ENCODE peak calls at places on chromosomes 11 and 22, in eight cellular contexts. One of them, this sample, is unnamed.

GRCh38 chr22:30423296-30423958 is 2.1 kb upstream of the MTFP1 start:
- DNase-seq in IMR-90: no peak
- DNase-seq in SK-N-SH: no peak
- DNase-seq in K562: no peak
- DNase-seq in HepG2: no peak
- DNase-seq in H1: no peak
- DNase-seq in GM12878: no peak
- DNase-seq in A549: no peak
- DNase-seq in this sample: no peak

GRCh38 chr11:69292221-69292648 is 1.7 kb upstream of the MYEOV start:
- DNase-seq in GM12878: no peak
- DNase-seq in HepG2: no peak
- DNase-seq in IMR-90: no peak
- DNase-seq in A549: no peak
- DNase-seq in H1: peak; percentile 84
- DNase-seq in SK-N-SH: no peak
- DNase-seq in K562: peak; percentile 66
- DNase-seq in this sample: no peak

GRCh38 chr11:8807544-8808225 is 103.3 kb upstream of the AKIP1 start:
- DNase-seq in H1: no peak
- DNase-seq in K562: no peak
- DNase-seq in HepG2: no peak
- DNase-seq in IMR-90: peak; percentile 93
- DNase-seq in SK-N-SH: no peak
- DNase-seq in GM12878: no peak
- DNase-seq in A549: no peak
- DNase-seq in this sample: no peak

GRCh38 chr11:74341926-74342325 is 30.5 kb upstream of the P4HA3 start:
- DNase-seq in A549: no peak
- DNase-seq in HepG2: no peak
- DNase-seq in GM12878: no peak
- DNase-seq in H1: no peak
- DNase-seq in SK-N-SH: no peak
- DNase-seq in K562: no peak
- DNase-seq in IMR-90: no peak
- DNase-seq in this sample: no peak

GRCh38 chr11:19938051-19938856 is 222.0 kb downstream of the DBX1 start:
- DNase-seq in K562: peak; percentile 75
- DNase-seq in A549: peak; percentile 69
- DNase-seq in GM12878: no peak
- DNase-seq in HepG2: peak; percentile 40
- DNase-seq in SK-N-SH: peak; percentile 77
- DNase-seq in H1: peak; percentile 79
- DNase-seq in IMR-90: peak; percentile 54
- DNase-seq in this sample: peak; percentile 36

GRCh38 chr22:19082101-19082500 is 40.1 kb downstream of the DGCR2 start:
- DNase-seq in A549: no peak
- DNase-seq in HepG2: no peak
- DNase-seq in IMR-90: no peak
- DNase-seq in K562: no peak
- DNase-seq in SK-N-SH: no peak
- DNase-seq in H1: no peak
- DNase-seq in GM12878: no peak
- DNase-seq in this sample: no peak

GRCh38 chr22:23779731-23780130 is 7.0 kb upstream of the SMARCB1 start:
- DNase-seq in H1: no peak
- DNase-seq in A549: no peak
- DNase-seq in K562: no peak
- DNase-seq in IMR-90: no peak
- DNase-seq in GM12878: no peak
- DNase-seq in SK-N-SH: no peak
- DNase-seq in HepG2: no peak
- DNase-seq in this sample: no peak

GRCh38 chr11:64059339-64060176 is 23.8 kb downstream of the FLRT1 start:
- DNase-seq in IMR-90: no peak
- DNase-seq in A549: no peak
- DNase-seq in K562: no peak
- DNase-seq in SK-N-SH: no peak
- DNase-seq in HepG2: no peak
- DNase-seq in H1: peak; percentile 69
- DNase-seq in GM12878: no peak
- DNase-seq in this sample: no peak

GRCh38 chr22:20904008-20904979 is 12.9 kb upstream of the CRKL start:
- DNase-seq in IMR-90: peak; percentile 99
- DNase-seq in A549: peak; percentile 48
- DNase-seq in SK-N-SH: no peak
- DNase-seq in H1: no peak
- DNase-seq in HepG2: peak; percentile 67
- DNase-seq in GM12878: no peak
- DNase-seq in K562: peak; percentile 54
- DNase-seq in this sample: peak; percentile 22

GRCh38 chr11:67300256-67300755 is 3.0 kb upstream of the SSH3 start:
- DNase-seq in HepG2: no peak
- DNase-seq in H1: no peak
- DNase-seq in K562: no peak
- DNase-seq in IMR-90: no peak
- DNase-seq in GM12878: no peak
- DNase-seq in A549: no peak
- DNase-seq in SK-N-SH: no peak
- DNase-seq in this sample: no peak

GRCh38 chr11:2538951-2539735 is 94.3 kb downstream of the KCNQ1 start:
- DNase-seq in SK-N-SH: no peak
- DNase-seq in IMR-90: no peak
- DNase-seq in HepG2: no peak
- DNase-seq in K562: no peak
- DNase-seq in A549: no peak
- DNase-seq in H1: no peak
- DNase-seq in GM12878: no peak
- DNase-seq in this sample: no peak

GRCh38 chr11:78905756-78906155 is 331.1 kb upstream of the NARS2 start:
- DNase-seq in K562: no peak
- DNase-seq in IMR-90: no peak
- DNase-seq in SK-N-SH: no peak
- DNase-seq in A549: no peak
- DNase-seq in HepG2: no peak
- DNase-seq in GM12878: no peak
- DNase-seq in H1: no peak
- DNase-seq in this sample: no peak

DNA sequence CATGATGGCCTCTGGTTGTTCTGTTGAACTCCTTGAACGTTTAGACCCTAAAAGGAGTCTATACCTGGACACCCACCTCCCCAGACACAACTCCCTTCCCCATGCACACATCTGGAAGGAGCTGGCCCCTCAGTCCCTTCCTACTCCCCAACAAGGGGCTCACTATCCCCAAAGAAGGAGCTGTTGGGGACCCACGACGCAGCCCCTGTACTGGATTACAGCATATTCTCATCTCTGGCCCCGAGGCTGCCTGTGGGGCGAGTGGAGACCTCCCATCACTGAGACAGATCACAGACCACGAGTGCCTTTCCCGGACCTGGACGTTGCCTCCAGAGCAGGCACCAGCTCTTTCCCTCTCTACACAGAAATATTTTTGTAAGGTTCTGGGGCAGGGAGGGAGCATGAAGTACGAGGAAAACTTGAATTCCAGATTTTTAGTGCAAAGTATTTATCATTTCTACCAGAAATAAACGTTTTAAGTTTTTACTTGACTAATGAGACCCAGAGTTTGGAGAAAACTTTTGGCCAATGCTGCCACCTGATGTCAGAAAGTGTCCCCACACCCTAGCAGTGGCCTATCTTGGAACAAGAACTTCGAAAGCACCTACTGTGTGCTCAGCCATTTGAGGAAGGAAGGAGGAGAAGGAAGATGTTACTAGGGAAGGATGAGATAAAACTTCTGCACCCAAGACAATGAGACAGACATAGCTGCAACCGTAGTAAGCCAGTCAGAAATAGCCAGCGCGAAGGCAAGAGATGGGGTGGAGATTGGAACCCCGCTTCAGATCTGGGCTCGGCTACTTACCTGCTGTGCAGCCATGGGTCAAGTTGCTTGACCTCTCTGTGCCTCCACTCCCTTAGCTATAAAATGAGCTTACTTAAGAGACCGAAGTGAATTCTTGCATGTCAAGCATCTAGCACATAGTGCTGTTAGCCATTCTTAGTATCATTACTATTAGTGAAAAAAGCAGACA is 10.2 kb upstream of the POU2F3 start:
- DNase-seq in A549: no peak
- DNase-seq in GM12878: no peak
- DNase-seq in K562: peak; percentile 47
- DNase-seq in H1: no peak
- DNase-seq in IMR-90: peak; percentile 29
- DNase-seq in HepG2: peak; percentile 23
- DNase-seq in SK-N-SH: peak; percentile 66
- DNase-seq in this sample: no peak
- TF ChIP-seq RAD21 in A549: peak; percentile 61
- TF ChIP-seq RAD21 in GM12878: peak; percentile 71
- TF ChIP-seq RAD21 in K562: peak; percentile 78
- TF ChIP-seq RAD21 in H1: peak; percentile 86
- TF ChIP-seq RAD21 in IMR-90: peak; percentile 73
- TF ChIP-seq RAD21 in HepG2: peak; percentile 49
- TF ChIP-seq RAD21 in SK-N-SH: peak; percentile 84
- TF ChIP-seq RAD21 in this sample: peak; percentile 85

GRCh38 chr11:119056397-119056999 is 507 bp downstream of the HYOU1 start:
- DNase-seq in A549: peak; percentile 13
- DNase-seq in IMR-90: peak; percentile 3
- DNase-seq in H1: peak; percentile 84
- DNase-seq in K562: peak; percentile 34
- DNase-seq in GM12878: no peak
- DNase-seq in HepG2: no peak
- DNase-seq in SK-N-SH: peak; percentile 78
- DNase-seq in this sample: no peak
- TF ChIP-seq RAD21 in A549: no peak
- TF ChIP-seq RAD21 in IMR-90: no peak
- TF ChIP-seq RAD21 in H1: no peak
- TF ChIP-seq RAD21 in K562: no peak
- TF ChIP-seq RAD21 in GM12878: no peak
- TF ChIP-seq RAD21 in HepG2: peak; percentile 12
- TF ChIP-seq RAD21 in SK-N-SH: no peak
- TF ChIP-seq RAD21 in this sample: no peak

DNA sequence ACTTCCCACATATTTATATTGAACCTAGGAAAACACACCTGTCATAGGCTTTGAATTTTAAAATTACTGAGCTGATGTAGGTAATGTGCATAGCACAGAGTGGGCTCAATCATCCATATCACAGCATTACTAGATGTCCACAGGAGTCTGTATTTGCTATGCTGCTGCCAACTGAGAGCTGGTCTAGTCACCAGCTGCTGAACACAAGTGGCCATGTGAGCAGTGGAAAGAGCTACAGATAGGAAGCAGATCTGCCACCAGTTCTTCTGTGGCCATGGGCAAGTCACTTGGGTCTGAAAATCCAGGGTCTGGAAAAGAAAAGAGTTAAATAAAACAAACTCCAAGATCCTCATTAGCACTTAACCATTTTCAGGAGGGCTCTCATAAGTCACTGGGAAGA is 91.8 kb downstream of the APIP start:
- DNase-seq in SK-N-SH: no peak
- DNase-seq in IMR-90: no peak
- DNase-seq in H1: no peak
- DNase-seq in K562: no peak
- DNase-seq in GM12878: no peak
- DNase-seq in HepG2: no peak
- DNase-seq in A549: no peak
- DNase-seq in this sample: no peak
- TF ChIP-seq RAD21 in SK-N-SH: no peak
- TF ChIP-seq RAD21 in IMR-90: no peak
- TF ChIP-seq RAD21 in H1: no peak
- TF ChIP-seq RAD21 in K562: no peak
- TF ChIP-seq RAD21 in GM12878: no peak
- TF ChIP-seq RAD21 in HepG2: no peak
- TF ChIP-seq RAD21 in A549: no peak
- TF ChIP-seq RAD21 in this sample: no peak

GRCh38 chr11:83720675-83721074 is 434.5 kb upstream of the CCDC90B start:
- DNase-seq in A549: no peak
- DNase-seq in HepG2: no peak
- DNase-seq in K562: no peak
- DNase-seq in H1: no peak
- DNase-seq in IMR-90: no peak
- DNase-seq in GM12878: no peak
- DNase-seq in SK-N-SH: no peak
- DNase-seq in this sample: no peak
- TF ChIP-seq RAD21 in A549: no peak
- TF ChIP-seq RAD21 in HepG2: no peak
- TF ChIP-seq RAD21 in K562: no peak
- TF ChIP-seq RAD21 in H1: no peak
- TF ChIP-seq RAD21 in IMR-90: no peak
- TF ChIP-seq RAD21 in GM12878: no peak
- TF ChIP-seq RAD21 in SK-N-SH: no peak
- TF ChIP-seq RAD21 in this sample: no peak

This sample was measured in HCT116.